ENCODE peak calls at places on chromosomes 16 and 17, in ten cellular contexts. One of them, this sample, is unnamed.

GRCh38 chr16:3646348-3646920 is 8.1 kb upstream of the DNASE1 start:
- DNase-seq in cardiac muscle cell: no peak
- DNase-seq in ovary: no peak
- DNase-seq in SJSA1: no peak
- DNase-seq in body of pancreas: peak; percentile 47
- DNase-seq in DND-41: no peak
- DNase-seq in lung: no peak
- DNase-seq in thyroid gland: no peak
- DNase-seq in breast epithelium: peak; percentile 72
- DNase-seq in A549: peak; percentile 62
- DNase-seq in this sample: peak; percentile 17

GRCh38 chr17:65154770-65155589 is 17.8 kb downstream of the RGS9 start:
- DNase-seq in cardiac muscle cell: no peak
- DNase-seq in ovary: no peak
- DNase-seq in SJSA1: peak; percentile 64
- DNase-seq in body of pancreas: no peak
- DNase-seq in DND-41: no peak
- DNase-seq in lung: no peak
- DNase-seq in thyroid gland: no peak
- DNase-seq in breast epithelium: no peak
- DNase-seq in A549: peak; percentile 38
- DNase-seq in this sample: no peak

GRCh38 chr16:1723450-1724147 is 17.6 kb downstream of the MAPK8IP3 start:
- DNase-seq in cardiac muscle cell: peak; percentile 47
- DNase-seq in ovary: no peak
- DNase-seq in SJSA1: peak; percentile 73
- DNase-seq in body of pancreas: peak; percentile 53
- DNase-seq in DND-41: peak; percentile 38
- DNase-seq in lung: no peak
- DNase-seq in thyroid gland: peak; percentile 62
- DNase-seq in breast epithelium: no peak
- DNase-seq in A549: peak; percentile 41
- DNase-seq in this sample: peak; percentile 40

GRCh38 chr16:25298165-25298872 is 40.7 kb upstream of the ZKSCAN2 start:
- DNase-seq in cardiac muscle cell: no peak
- DNase-seq in ovary: no peak
- DNase-seq in SJSA1: no peak
- DNase-seq in body of pancreas: no peak
- DNase-seq in DND-41: peak; percentile 29
- DNase-seq in lung: no peak
- DNase-seq in thyroid gland: no peak
- DNase-seq in breast epithelium: no peak
- DNase-seq in A549: peak; percentile 7
- DNase-seq in this sample: no peak

GRCh38 chr16:14658063-14658462 is 25.3 kb downstream of the BFAR start:
- DNase-seq in cardiac muscle cell: no peak
- DNase-seq in ovary: no peak
- DNase-seq in SJSA1: no peak
- DNase-seq in body of pancreas: no peak
- DNase-seq in DND-41: peak; percentile 16
- DNase-seq in lung: no peak
- DNase-seq in thyroid gland: no peak
- DNase-seq in breast epithelium: no peak
- DNase-seq in A549: no peak
- DNase-seq in this sample: no peak

GRCh38 chr17:76585048-76585648 is 512 bp downstream of the ST6GALNAC2 start:
- DNase-seq in cardiac muscle cell: peak; percentile 32
- DNase-seq in ovary: peak; percentile 45
- DNase-seq in SJSA1: no peak
- DNase-seq in body of pancreas: peak; percentile 18
- DNase-seq in DND-41: no peak
- DNase-seq in lung: no peak
- DNase-seq in thyroid gland: peak; percentile 55
- DNase-seq in breast epithelium: no peak
- DNase-seq in A549: no peak
- DNase-seq in this sample: no peak

GRCh38 chr16:86993426-86994110 is 323.6 kb downstream of the C16orf95 start:
- DNase-seq in cardiac muscle cell: no peak
- DNase-seq in ovary: no peak
- DNase-seq in SJSA1: no peak
- DNase-seq in body of pancreas: no peak
- DNase-seq in DND-41: no peak
- DNase-seq in lung: no peak
- DNase-seq in thyroid gland: no peak
- DNase-seq in breast epithelium: no peak
- DNase-seq in A549: no peak
- DNase-seq in this sample: no peak

GRCh38 chr16:50534556-50534955 is 13.6 kb upstream of the NKD1 start:
- DNase-seq in cardiac muscle cell: no peak
- DNase-seq in ovary: no peak
- DNase-seq in SJSA1: no peak
- DNase-seq in body of pancreas: no peak
- DNase-seq in DND-41: no peak
- DNase-seq in lung: no peak
- DNase-seq in thyroid gland: no peak
- DNase-seq in breast epithelium: no peak
- DNase-seq in A549: no peak
- DNase-seq in this sample: no peak

GRCh38 chr16:3150346-3151218 is 15.8 kb downstream of the ZNF213 start:
- DNase-seq in cardiac muscle cell: peak; percentile 97
- DNase-seq in ovary: peak; percentile 95
- DNase-seq in SJSA1: peak; percentile 99
- DNase-seq in body of pancreas: peak; percentile 98
- DNase-seq in DND-41: peak; percentile 97
- DNase-seq in lung: peak; percentile 95
- DNase-seq in thyroid gland: peak; percentile 96
- DNase-seq in breast epithelium: peak; percentile 95
- DNase-seq in A549: peak; percentile 97
- DNase-seq in this sample: peak; percentile 90

GRCh38 chr16:67987460-67988160 is 7.3 kb upstream of the DPEP3 start:
- DNase-seq in cardiac muscle cell: no peak
- DNase-seq in ovary: no peak
- DNase-seq in SJSA1: no peak
- DNase-seq in body of pancreas: no peak
- DNase-seq in DND-41: no peak
- DNase-seq in lung: no peak
- DNase-seq in thyroid gland: no peak
- DNase-seq in breast epithelium: no peak
- DNase-seq in A549: no peak
- DNase-seq in this sample: no peak

GRCh38 chr17:81487487-81488275 is 24.9 kb downstream of the ACTG1 start:
- DNase-seq in cardiac muscle cell: peak; percentile 90
- DNase-seq in ovary: peak; percentile 84
- DNase-seq in SJSA1: peak; percentile 90
- DNase-seq in body of pancreas: peak; percentile 78
- DNase-seq in DND-41: peak; percentile 85
- DNase-seq in lung: peak; percentile 75
- DNase-seq in thyroid gland: peak; percentile 80
- DNase-seq in breast epithelium: no peak
- DNase-seq in A549: peak; percentile 75
- DNase-seq in this sample: peak; percentile 75

GRCh38 chr17:57584050-57584551 is 161.0 kb downstream of the CCDC182 start:
- DNase-seq in cardiac muscle cell: no peak
- DNase-seq in ovary: no peak
- DNase-seq in SJSA1: no peak
- DNase-seq in body of pancreas: no peak
- DNase-seq in DND-41: no peak
- DNase-seq in lung: no peak
- DNase-seq in thyroid gland: no peak
- DNase-seq in breast epithelium: no peak
- DNase-seq in A549: no peak
- DNase-seq in this sample: no peak

GRCh38 chr17:30375661-30376060 is 3.1 kb upstream of the CPD start:
- DNase-seq in cardiac muscle cell: no peak
- DNase-seq in ovary: no peak
- DNase-seq in SJSA1: no peak
- DNase-seq in body of pancreas: no peak
- DNase-seq in DND-41: no peak
- DNase-seq in lung: no peak
- DNase-seq in thyroid gland: no peak
- DNase-seq in breast epithelium: no peak
- DNase-seq in A549: no peak
- DNase-seq in this sample: no peak

GRCh38 chr17:82449883-82450356 is 632 bp downstream of the CYBC1 start:
- DNase-seq in cardiac muscle cell: no peak
- DNase-seq in ovary: no peak
- DNase-seq in SJSA1: no peak
- DNase-seq in body of pancreas: peak; percentile 18
- DNase-seq in DND-41: no peak
- DNase-seq in lung: no peak
- DNase-seq in thyroid gland: no peak
- DNase-seq in breast epithelium: no peak
- DNase-seq in A549: no peak
- DNase-seq in this sample: no peak

GRCh38 chr17:32869345-32870026 is 7.4 kb downstream of the MYO1D start:
- DNase-seq in cardiac muscle cell: no peak
- DNase-seq in ovary: no peak
- DNase-seq in SJSA1: no peak
- DNase-seq in body of pancreas: no peak
- DNase-seq in DND-41: no peak
- DNase-seq in lung: no peak
- DNase-seq in thyroid gland: no peak
- DNase-seq in breast epithelium: no peak
- DNase-seq in A549: no peak
- DNase-seq in this sample: no peak

GRCh38 chr16:85945424-85945751 is 46.4 kb downstream of the IRF8 start:
- DNase-seq in cardiac muscle cell: no peak
- DNase-seq in ovary: no peak
- DNase-seq in SJSA1: no peak
- DNase-seq in body of pancreas: no peak
- DNase-seq in DND-41: no peak
- DNase-seq in lung: no peak
- DNase-seq in thyroid gland: peak; percentile 67
- DNase-seq in breast epithelium: no peak
- DNase-seq in A549: no peak
- DNase-seq in this sample: no peak
- H3K4me1 ChIP-seq in cardiac muscle cell: no peaks in the 10 kb centered on the region
- H3K4me1 ChIP-seq in ovary: no peaks in the 10 kb centered on the region
- H3K4me1 ChIP-seq in SJSA1: no peaks in the 10 kb centered on the region
- H3K4me1 ChIP-seq in body of pancreas: no peaks in the 10 kb centered on the region
- H3K4me1 ChIP-seq in DND-41: no peaks in the 10 kb centered on the region
- H3K4me1 ChIP-seq in lung: no peaks in the 10 kb centered on the region
- H3K4me1 ChIP-seq in thyroid gland: no peaks in the 10 kb centered on the region
- H3K4me1 ChIP-seq in breast epithelium: no peaks in the 10 kb centered on the region
- H3K4me1 ChIP-seq in A549: peaks cover 5% of the 10 kb centered on the region
- H3K4me1 ChIP-seq in this sample: peaks cover 14% of the 10 kb centered on the region

GRCh38 chr16:74480150-74481029 is 59.1 kb upstream of the CLEC18B start:
- DNase-seq in cardiac muscle cell: no peak
- DNase-seq in ovary: no peak
- DNase-seq in SJSA1: peak; percentile 41
- DNase-seq in body of pancreas: no peak
- DNase-seq in DND-41: no peak
- DNase-seq in lung: peak; percentile 46
- DNase-seq in thyroid gland: peak; percentile 76
- DNase-seq in breast epithelium: peak; percentile 79
- DNase-seq in A549: peak; percentile 89
- DNase-seq in this sample: no peak
- H3K27ac ChIP-seq in cardiac muscle cell: no peak overlapping the region
- H3K27ac ChIP-seq in ovary: no peak overlapping the region
- H3K27ac ChIP-seq in SJSA1: peak overlapping the region; percentile 32
- H3K27ac ChIP-seq in body of pancreas: peak overlapping the region; percentile 15
- H3K27ac ChIP-seq in DND-41: no peak overlapping the region
- H3K27ac ChIP-seq in lung: no peak overlapping the region
- H3K27ac ChIP-seq in thyroid gland: peak overlapping the region; percentile 53
- H3K27ac ChIP-seq in breast epithelium: peak overlapping the region; percentile 13
- H3K27ac ChIP-seq in A549: peak overlapping the region; percentile 77
- H3K27ac ChIP-seq in this sample: no peak overlapping the region

DNA sequence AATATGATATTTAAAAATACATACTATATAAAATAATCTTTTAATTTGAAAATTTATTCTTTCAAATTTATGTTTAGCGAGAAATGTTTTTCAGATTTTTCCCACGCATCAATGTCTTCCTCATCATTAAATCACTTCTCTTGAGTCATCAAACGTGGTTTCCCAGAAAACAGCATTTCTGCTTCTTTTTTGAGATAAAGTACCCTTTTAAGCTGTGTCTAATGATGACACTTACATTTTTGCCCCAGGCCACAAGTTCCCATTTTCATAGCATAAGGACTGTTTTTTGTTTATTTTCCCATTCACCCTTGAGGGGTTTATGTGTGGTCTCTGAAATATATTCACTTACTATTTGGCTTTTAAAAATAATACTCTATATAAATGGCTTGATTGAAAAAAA is 139.0 kb upstream of the HS3ST3A1 start:
- DNase-seq in cardiac muscle cell: no peak
- DNase-seq in ovary: no peak
- DNase-seq in SJSA1: no peak
- DNase-seq in body of pancreas: no peak
- DNase-seq in DND-41: no peak
- DNase-seq in lung: no peak
- DNase-seq in thyroid gland: no peak
- DNase-seq in breast epithelium: no peak
- DNase-seq in A549: no peak
- DNase-seq in this sample: no peak
- H3K4me3 ChIP-seq in cardiac muscle cell: no peak overlapping the region
- H3K4me3 ChIP-seq in ovary: no peak overlapping the region
- H3K4me3 ChIP-seq in SJSA1: no peak overlapping the region
- H3K4me3 ChIP-seq in body of pancreas: no peak overlapping the region
- H3K4me3 ChIP-seq in DND-41: no peak overlapping the region
- H3K4me3 ChIP-seq in lung: no peak overlapping the region
- H3K4me3 ChIP-seq in thyroid gland: no peak overlapping the region
- H3K4me3 ChIP-seq in breast epithelium: no peak overlapping the region
- H3K4me3 ChIP-seq in A549: no peak overlapping the region
- H3K4me3 ChIP-seq in this sample: no peak overlapping the region

DNA sequence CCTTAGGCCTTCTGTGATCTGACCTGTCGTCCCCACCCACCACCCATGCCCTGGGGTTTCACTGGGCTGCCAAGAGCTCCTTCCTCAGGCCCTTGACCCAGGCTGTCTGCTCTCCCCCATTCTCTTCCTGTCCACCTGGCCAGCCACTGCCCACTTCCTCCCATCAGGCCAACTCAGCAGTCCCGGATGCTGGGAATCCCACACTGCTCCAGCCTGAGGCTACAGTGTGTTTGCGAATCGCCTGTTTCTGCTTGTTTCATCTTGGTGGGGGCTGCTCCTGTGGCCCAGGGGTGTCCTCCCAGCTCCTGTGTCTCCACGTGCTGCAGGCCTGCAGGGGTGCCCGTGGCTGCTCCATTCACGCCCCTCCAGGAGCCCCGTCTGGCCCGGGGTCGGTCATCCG is 839 bp upstream of the METRN start:
- DNase-seq in cardiac muscle cell: no peak
- DNase-seq in ovary: no peak
- DNase-seq in SJSA1: no peak
- DNase-seq in body of pancreas: no peak
- DNase-seq in DND-41: no peak
- DNase-seq in lung: no peak
- DNase-seq in thyroid gland: no peak
- DNase-seq in breast epithelium: no peak
- DNase-seq in A549: no peak
- DNase-seq in this sample: no peak
- H3K4me1 ChIP-seq in cardiac muscle cell: peaks cover 21% of the 10 kb centered on the region
- H3K4me1 ChIP-seq in ovary: peaks cover 18% of the 10 kb centered on the region
- H3K4me1 ChIP-seq in SJSA1: peaks cover 35% of the 10 kb centered on the region
- H3K4me1 ChIP-seq in body of pancreas: peaks cover 52% of the 10 kb centered on the region
- H3K4me1 ChIP-seq in DND-41: peaks cover 50% of the 10 kb centered on the region
- H3K4me1 ChIP-seq in lung: peaks cover 8% of the 10 kb centered on the region
- H3K4me1 ChIP-seq in thyroid gland: peaks cover 15% of the 10 kb centered on the region
- H3K4me1 ChIP-seq in breast epithelium: peaks cover 11% of the 10 kb centered on the region
- H3K4me1 ChIP-seq in A549: peaks cover 79% of the 10 kb centered on the region
- H3K4me1 ChIP-seq in this sample: peaks cover 4% of the 10 kb centered on the region

This sample was measured in naive thymus-derived CD4-positive, alpha-beta T cell.